ENCODE peak calls at places on chromosomes 4 and X, in ten cellular contexts. One of them, this sample, is unnamed.

GRCh38 chr4:100149190-100149589 is 41.1 kb downstream of the DDIT4L start:
- DNase-seq in tibial nerve: no peak
- DNase-seq in stimulated activated naive B cell treated with anti-CD40 and anti-IgM and Interleukin-4, amounts not matched to agents 10 μg/mL and 1 μg/mL and 100 μg/mL, for 72 hours: no peak
- DNase-seq in small intestine: no peak
- DNase-seq in mesothelial cell of epicardium: no peak
- DNase-seq in NCI-H2081: no peak
- DNase-seq in ACHN: no peak
- DNase-seq in A172: no peak
- DNase-seq in T-helper 1 cell: no peak
- DNase-seq in stimulated activated CD4-positive, alpha-beta T cell treated with anti-CD3 and anti-CD28 coated beads, Interleukin-2, amount 100 ng/mL, for 48 hours: no peak
- DNase-seq in this sample: no peak

GRCh38 chr4:77994194-77994721 is 62.9 kb upstream of the FRAS1 start:
- DNase-seq in tibial nerve: peak; percentile 6
- DNase-seq in T-helper 1 cell: no peak
- DNase-seq in ACHN: peak; percentile 71
- DNase-seq in mesothelial cell of epicardium: peak; percentile 58
- DNase-seq in A172: peak; percentile 25
- DNase-seq in small intestine: peak; percentile 21
- DNase-seq in stimulated activated naive B cell treated with anti-CD40 and anti-IgM and Interleukin-4, amounts not matched to agents 10 μg/mL and 1 μg/mL and 100 μg/mL, for 72 hours: peak; percentile 3
- DNase-seq in stimulated activated CD4-positive, alpha-beta T cell treated with anti-CD3 and anti-CD28 coated beads, Interleukin-2, amount 100 ng/mL, for 48 hours: no peak
- DNase-seq in NCI-H2081: no peak
- DNase-seq in this sample: no peak

GRCh38 chr4:89509708-89510269 is 202.2 kb upstream of the GPRIN3 start:
- DNase-seq in stimulated activated naive B cell treated with anti-CD40 and anti-IgM and Interleukin-4, amounts not matched to agents 10 μg/mL and 1 μg/mL and 100 μg/mL, for 72 hours: no peak
- DNase-seq in T-helper 1 cell: no peak
- DNase-seq in stimulated activated CD4-positive, alpha-beta T cell treated with anti-CD3 and anti-CD28 coated beads, Interleukin-2, amount 100 ng/mL, for 48 hours: peak; percentile 3
- DNase-seq in tibial nerve: no peak
- DNase-seq in mesothelial cell of epicardium: no peak
- DNase-seq in NCI-H2081: no peak
- DNase-seq in small intestine: no peak
- DNase-seq in ACHN: no peak
- DNase-seq in A172: no peak
- DNase-seq in this sample: no peak

GRCh38 chrX:43969504-43970501 is 3.4 kb downstream of the NDP start:
- DNase-seq in ACHN: peak; percentile 59
- DNase-seq in A172: peak; percentile 92
- DNase-seq in mesothelial cell of epicardium: no peak
- DNase-seq in tibial nerve: no peak
- DNase-seq in stimulated activated naive B cell treated with anti-CD40 and anti-IgM and Interleukin-4, amounts not matched to agents 10 μg/mL and 1 μg/mL and 100 μg/mL, for 72 hours: no peak
- DNase-seq in NCI-H2081: no peak
- DNase-seq in small intestine: no peak
- DNase-seq in stimulated activated CD4-positive, alpha-beta T cell treated with anti-CD3 and anti-CD28 coated beads, Interleukin-2, amount 100 ng/mL, for 48 hours: no peak
- DNase-seq in T-helper 1 cell: no peak
- DNase-seq in this sample: no peak

GRCh38 chr4:179196511-179196910 is 1754.3 kb upstream of the AGA start:
- DNase-seq in stimulated activated CD4-positive, alpha-beta T cell treated with anti-CD3 and anti-CD28 coated beads, Interleukin-2, amount 100 ng/mL, for 48 hours: no peak
- DNase-seq in small intestine: no peak
- DNase-seq in A172: peak; percentile 16
- DNase-seq in NCI-H2081: peak; percentile 0
- DNase-seq in ACHN: peak; percentile 36
- DNase-seq in stimulated activated naive B cell treated with anti-CD40 and anti-IgM and Interleukin-4, amounts not matched to agents 10 μg/mL and 1 μg/mL and 100 μg/mL, for 72 hours: no peak
- DNase-seq in mesothelial cell of epicardium: no peak
- DNase-seq in tibial nerve: no peak
- DNase-seq in T-helper 1 cell: no peak
- DNase-seq in this sample: no peak

GRCh38 chrX:32572644-32573043 is 638.7 kb downstream of the DMD start:
- DNase-seq in stimulated activated naive B cell treated with anti-CD40 and anti-IgM and Interleukin-4, amounts not matched to agents 10 μg/mL and 1 μg/mL and 100 μg/mL, for 72 hours: no peak
- DNase-seq in mesothelial cell of epicardium: no peak
- DNase-seq in A172: peak; percentile 56
- DNase-seq in small intestine: no peak
- DNase-seq in tibial nerve: no peak
- DNase-seq in NCI-H2081: no peak
- DNase-seq in stimulated activated CD4-positive, alpha-beta T cell treated with anti-CD3 and anti-CD28 coated beads, Interleukin-2, amount 100 ng/mL, for 48 hours: no peak
- DNase-seq in ACHN: no peak
- DNase-seq in T-helper 1 cell: no peak
- DNase-seq in this sample: no peak

GRCh38 chr4:48343531-48343930 is 2.2 kb downstream of the SLAIN2 start:
- DNase-seq in stimulated activated naive B cell treated with anti-CD40 and anti-IgM and Interleukin-4, amounts not matched to agents 10 μg/mL and 1 μg/mL and 100 μg/mL, for 72 hours: no peak
- DNase-seq in ACHN: no peak
- DNase-seq in mesothelial cell of epicardium: no peak
- DNase-seq in NCI-H2081: no peak
- DNase-seq in tibial nerve: no peak
- DNase-seq in A172: no peak
- DNase-seq in T-helper 1 cell: no peak
- DNase-seq in small intestine: no peak
- DNase-seq in stimulated activated CD4-positive, alpha-beta T cell treated with anti-CD3 and anti-CD28 coated beads, Interleukin-2, amount 100 ng/mL, for 48 hours: no peak
- DNase-seq in this sample: no peak

GRCh38 chrX:94288972-94289371 is 615.0 kb downstream of the FAM133A start:
- DNase-seq in ACHN: no peak
- DNase-seq in stimulated activated naive B cell treated with anti-CD40 and anti-IgM and Interleukin-4, amounts not matched to agents 10 μg/mL and 1 μg/mL and 100 μg/mL, for 72 hours: no peak
- DNase-seq in NCI-H2081: no peak
- DNase-seq in mesothelial cell of epicardium: no peak
- DNase-seq in A172: no peak
- DNase-seq in stimulated activated CD4-positive, alpha-beta T cell treated with anti-CD3 and anti-CD28 coated beads, Interleukin-2, amount 100 ng/mL, for 48 hours: no peak
- DNase-seq in small intestine: no peak
- DNase-seq in T-helper 1 cell: no peak
- DNase-seq in tibial nerve: no peak
- DNase-seq in this sample: no peak

GRCh38 chr4:139594591-139595185 is 38.7 kb upstream of the SETD7 start:
- DNase-seq in mesothelial cell of epicardium: no peak
- DNase-seq in tibial nerve: no peak
- DNase-seq in small intestine: no peak
- DNase-seq in A172: no peak
- DNase-seq in stimulated activated CD4-positive, alpha-beta T cell treated with anti-CD3 and anti-CD28 coated beads, Interleukin-2, amount 100 ng/mL, for 48 hours: no peak
- DNase-seq in T-helper 1 cell: no peak
- DNase-seq in NCI-H2081: no peak
- DNase-seq in stimulated activated naive B cell treated with anti-CD40 and anti-IgM and Interleukin-4, amounts not matched to agents 10 μg/mL and 1 μg/mL and 100 μg/mL, for 72 hours: no peak
- DNase-seq in ACHN: no peak
- DNase-seq in this sample: no peak

GRCh38 chr4:14668296-14668695 is 334.0 kb upstream of the CPEB2 start:
- DNase-seq in A172: no peak
- DNase-seq in stimulated activated CD4-positive, alpha-beta T cell treated with anti-CD3 and anti-CD28 coated beads, Interleukin-2, amount 100 ng/mL, for 48 hours: no peak
- DNase-seq in small intestine: no peak
- DNase-seq in stimulated activated naive B cell treated with anti-CD40 and anti-IgM and Interleukin-4, amounts not matched to agents 10 μg/mL and 1 μg/mL and 100 μg/mL, for 72 hours: no peak
- DNase-seq in ACHN: no peak
- DNase-seq in mesothelial cell of epicardium: no peak
- DNase-seq in NCI-H2081: no peak
- DNase-seq in T-helper 1 cell: no peak
- DNase-seq in tibial nerve: no peak
- DNase-seq in this sample: no peak

GRCh38 chrX:3638280-3638873 is 75.1 kb downstream of the PRKX start:
- DNase-seq in stimulated activated naive B cell treated with anti-CD40 and anti-IgM and Interleukin-4, amounts not matched to agents 10 μg/mL and 1 μg/mL and 100 μg/mL, for 72 hours: no peak
- DNase-seq in small intestine: peak; percentile 38
- DNase-seq in T-helper 1 cell: no peak
- DNase-seq in tibial nerve: peak; percentile 29
- DNase-seq in NCI-H2081: peak; percentile 30
- DNase-seq in mesothelial cell of epicardium: peak; percentile 58
- DNase-seq in A172: peak; percentile 36
- DNase-seq in stimulated activated CD4-positive, alpha-beta T cell treated with anti-CD3 and anti-CD28 coated beads, Interleukin-2, amount 100 ng/mL, for 48 hours: peak; percentile 44
- DNase-seq in ACHN: peak; percentile 29
- DNase-seq in this sample: no peak

GRCh38 chr4:173538148-173538902 is 8.3 kb upstream of the HAND2 start:
- DNase-seq in small intestine: no peak
- DNase-seq in T-helper 1 cell: no peak
- DNase-seq in stimulated activated CD4-positive, alpha-beta T cell treated with anti-CD3 and anti-CD28 coated beads, Interleukin-2, amount 100 ng/mL, for 48 hours: no peak
- DNase-seq in A172: no peak
- DNase-seq in tibial nerve: no peak
- DNase-seq in stimulated activated naive B cell treated with anti-CD40 and anti-IgM and Interleukin-4, amounts not matched to agents 10 μg/mL and 1 μg/mL and 100 μg/mL, for 72 hours: no peak
- DNase-seq in ACHN: no peak
- DNase-seq in NCI-H2081: peak; percentile 89
- DNase-seq in mesothelial cell of epicardium: peak; percentile 53
- DNase-seq in this sample: no peak

GRCh38 chrX:146224442-146224841 is 406.8 kb downstream of the SLITRK2 start:
- DNase-seq in ACHN: peak; percentile 1
- DNase-seq in A172: peak; percentile 8
- DNase-seq in stimulated activated naive B cell treated with anti-CD40 and anti-IgM and Interleukin-4, amounts not matched to agents 10 μg/mL and 1 μg/mL and 100 μg/mL, for 72 hours: no peak
- DNase-seq in tibial nerve: no peak
- DNase-seq in mesothelial cell of epicardium: no peak
- DNase-seq in small intestine: peak; percentile 2
- DNase-seq in stimulated activated CD4-positive, alpha-beta T cell treated with anti-CD3 and anti-CD28 coated beads, Interleukin-2, amount 100 ng/mL, for 48 hours: no peak
- DNase-seq in NCI-H2081: no peak
- DNase-seq in T-helper 1 cell: no peak
- DNase-seq in this sample: no peak

GRCh38 chr4:157509286-157509685 is 288.8 kb downstream of the GRIA2 start:
- DNase-seq in tibial nerve: no peak
- DNase-seq in T-helper 1 cell: no peak
- DNase-seq in small intestine: no peak
- DNase-seq in stimulated activated CD4-positive, alpha-beta T cell treated with anti-CD3 and anti-CD28 coated beads, Interleukin-2, amount 100 ng/mL, for 48 hours: no peak
- DNase-seq in ACHN: no peak
- DNase-seq in stimulated activated naive B cell treated with anti-CD40 and anti-IgM and Interleukin-4, amounts not matched to agents 10 μg/mL and 1 μg/mL and 100 μg/mL, for 72 hours: no peak
- DNase-seq in A172: no peak
- DNase-seq in mesothelial cell of epicardium: no peak
- DNase-seq in NCI-H2081: no peak
- DNase-seq in this sample: no peak

This sample was measured in T-helper 22 cell.